ENCODE peak calls at places on chromosomes 4 and X, in nine cellular contexts. S is HCT116, T is transverse colon, D is tibial nerve, Q is gastrocnemius medialis, W is A549, J is endothelial cell of umbilical vein, V is GM12891, E is Peyer's patch. L is an unnamed sample.
A peak's percentile ranks its signal among the peaks of the same experiment; 100 is the strongest.

GRCh38 chr4:41326776-41327175 is 70.0 kb downstream of the UCHL1 start:
- DNase-seq in S (no peak), T (no peak), D (no peak), Q (no peak), W (no peak), J (no peak), V (no peak), E (no peak), L (no peak)

GRCh38 chr4:181202249-181202648 is 1041.0 kb upstream of the TENM3 start:
- DNase-seq in S (no peak), T (no peak), D (no peak), Q (no peak), W (no peak), J (no peak), V (no peak), E (no peak), L (no peak)

GRCh38 chr4:183335369-183335940 is 13.2 kb upstream of the CLDN24 start:
- DNase-seq in S (peak; percentile 68), T (no peak), D (no peak), Q (no peak), W (peak; percentile 63), J (peak; percentile 91), V (no peak), E (no peak), L (peak; percentile 25)

GRCh38 chr4:6576512-6576911 is 1.5 kb downstream of the MAN2B2 start:
- DNase-seq in S (no peak), T (no peak), D (no peak), Q (no peak), W (no peak), J (no peak), V (no peak), E (no peak), L (no peak)

GRCh38 chr4:37763831-37764230 is 62.7 kb upstream of the PGM2 start:
- DNase-seq in S (no peak), T (no peak), D (no peak), Q (no peak), W (no peak), J (no peak), V (no peak), E (no peak), L (no peak)

GRCh38 chr4:81635747-81636146 is 164.0 kb upstream of the RASGEF1B start:
- DNase-seq in S (peak; percentile 3), T (peak; percentile 80), D (peak; percentile 18), Q (peak; percentile 37), W (no peak), J (no peak), V (no peak), E (peak; percentile 92), L (no peak)

GRCh38 chrX:43809463-43809862 is 72.8 kb downstream of the MAOB start:
- DNase-seq in S (no peak), T (no peak), D (no peak), Q (no peak), W (no peak), J (no peak), V (no peak), E (no peak), L (no peak)

GRCh38 chr4:18194278-18194677 is 172.7 kb upstream of the LCORL start:
- DNase-seq in S (no peak), T (no peak), D (no peak), Q (no peak), W (no peak), J (no peak), V (no peak), E (no peak), L (no peak)

GRCh38 chrX:114075073-114075673 is 508.7 kb upstream of the HTR2C start:
- DNase-seq in S (no peak), T (no peak), D (no peak), Q (no peak), W (no peak), J (peak; percentile 0), V (no peak), E (no peak), L (no peak)

GRCh38 chr4:95835672-95836071 is 4.2 kb upstream of the PDHA2 start:
- DNase-seq in S (peak; percentile 24), T (no peak), D (no peak), Q (no peak), W (peak; percentile 15), J (peak; percentile 21), V (no peak), E (no peak), L (no peak)

GRCh38 chrX:150253946-150254615 is 109.0 kb upstream of the MAMLD1 start:
- DNase-seq in S (no peak), T (no peak), D (no peak), Q (no peak), W (no peak), J (no peak), V (no peak), E (no peak), L (no peak)

GRCh38 chr4:125582302-125582701 is 267.5 kb downstream of the FAT4 start:
- DNase-seq in S (no peak), T (no peak), D (no peak), Q (no peak), W (no peak), J (peak; percentile 55), V (no peak), E (no peak), L (no peak)

GRCh38 chrX:101655540-101655939 is 4.1 kb downstream of the ARMCX2 start:
- DNase-seq in S (no peak), T (no peak), D (no peak), Q (no peak), W (no peak), J (no peak), V (no peak), E (no peak), L (no peak)

GRCh38 chrX:101656817-101657216 is 2.8 kb downstream of the ARMCX2 start:
- DNase-seq in S (no peak), T (no peak), D (no peak), Q (no peak), W (no peak), J (no peak), V (no peak), E (no peak), L (no peak)

GRCh38 chrX:101657495-101657894 is 2.2 kb downstream of the ARMCX2 start:
- DNase-seq in S (no peak), T (no peak), D (no peak), Q (no peak), W (no peak), J (no peak), V (no peak), E (no peak), L (no peak)

GRCh38 chrX:101658661-101659477 is 781 bp downstream of the ARMCX2 start:
- DNase-seq in S (no peak), T (peak; percentile 78), D (peak; percentile 62), Q (peak; percentile 45), W (peak; percentile 24), J (peak; percentile 51), V (peak; percentile 38), E (peak; percentile 82), L (peak; percentile 72)

DNA sequence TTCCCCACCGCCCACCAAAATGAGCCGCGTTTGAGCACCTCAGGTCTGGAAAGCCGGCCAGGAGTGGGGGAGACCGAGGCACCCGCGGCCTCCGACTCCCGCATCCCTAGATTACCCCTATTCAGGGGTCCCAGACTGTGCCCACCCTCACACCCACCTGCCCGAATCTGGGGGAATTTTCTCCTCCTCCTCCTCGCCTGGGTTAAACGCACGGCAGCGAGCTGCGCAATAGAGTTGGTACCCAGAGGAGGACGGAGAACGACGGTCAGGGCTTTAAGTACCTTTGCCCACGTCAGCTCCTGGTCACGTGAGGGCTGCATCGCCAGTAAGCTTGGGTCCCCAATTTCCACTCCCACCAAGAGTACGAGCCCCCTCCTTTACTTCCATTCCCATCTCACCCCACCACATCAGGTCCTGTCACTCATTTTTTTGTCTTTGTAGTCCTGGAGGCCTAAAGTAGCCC is at the start of gene ARMCX2:
- DNase-seq in S (no peak), T (peak; percentile 44), D (peak; percentile 31), Q (peak; percentile 21), W (no peak), J (peak; percentile 61), V (peak; percentile 25), E (peak; percentile 55), L (peak; percentile 17)
- TF ChIP-seq POLR2A in S (no peak), T (peak; percentile 56), D (peak; percentile 73), Q (peak; percentile 33), W (no peak), J (peak; percentile 81), V (peak; percentile 96), E (peak; percentile 11), L (peak; percentile 90)

GRCh38 chr4:98997176-98997575 is 1.7 kb downstream of the METAP1 start:
- DNase-seq in S (no peak), T (no peak), D (no peak), Q (no peak), W (no peak), J (no peak), V (no peak), E (no peak), L (no peak)

GRCh38 chr4:98994474-98995182 is 893 bp upstream of the METAP1 start:
- DNase-seq in S (no peak), T (no peak), D (no peak), Q (no peak), W (peak; percentile 1), J (no peak), V (no peak), E (no peak), L (no peak)

GRCh38 chr4:98996056-98996941 is 778 bp downstream of the METAP1 start:
- DNase-seq in S (no peak), T (peak; percentile 24), D (no peak), Q (no peak), W (peak; percentile 3), J (peak; percentile 29), V (peak; percentile 2), E (peak; percentile 50), L (no peak)

GRCh38 chr4:98993419-98994071 is 2.0 kb upstream of the METAP1 start:
- DNase-seq in S (no peak), T (no peak), D (no peak), Q (no peak), W (no peak), J (no peak), V (no peak), E (no peak), L (no peak)

GRCh38 chr4:98995183-98996055 is at the start of gene METAP1:
- DNase-seq in S (peak; percentile 94), T (peak; percentile 97), D (peak; percentile 81), Q (peak; percentile 96), W (peak; percentile 95), J (peak; percentile 91), V (peak; percentile 88), E (peak; percentile 99), L (peak; percentile 86)
- TF ChIP-seq POLR2A in S (peak; percentile 63), T (peak; percentile 80), D (peak; percentile 19), Q (peak; percentile 75), W (peak; percentile 88), J (peak; percentile 81), V (peak; percentile 67), E (peak; percentile 75), L (peak; percentile 94)

DNA sequence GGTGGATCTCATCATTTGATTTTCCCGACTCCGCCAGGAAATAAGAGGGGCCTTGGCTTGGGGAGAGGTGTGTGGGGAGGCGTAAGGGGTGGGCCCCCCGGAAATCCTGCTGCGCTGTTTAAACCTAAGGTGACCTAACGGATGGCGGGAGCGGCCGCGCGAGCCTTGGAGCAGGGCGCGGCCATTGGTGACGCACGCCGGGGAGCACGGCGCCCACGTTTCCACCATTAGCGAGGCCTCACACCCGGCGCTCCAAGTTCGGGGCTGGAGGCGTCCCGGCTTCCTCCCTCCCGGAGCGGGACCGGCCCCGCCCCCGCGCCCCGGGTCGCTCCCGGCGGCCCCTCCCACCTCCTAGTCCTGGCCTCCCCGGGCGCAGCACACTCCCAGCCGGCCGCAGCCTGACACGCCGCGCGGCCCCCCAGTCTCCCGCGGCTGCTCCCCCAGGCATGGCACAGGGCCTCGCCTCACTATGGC is at the start of gene SMS:
- DNase-seq in S (no peak), T (peak; percentile 81), D (peak; percentile 60), Q (peak; percentile 55), W (peak; percentile 82), J (peak; percentile 66), V (peak; percentile 39), E (peak; percentile 83), L (no peak)
- TF ChIP-seq POLR2A in S (peak; percentile 19), T (peak; percentile 39), D (peak; percentile 67), Q (peak; percentile 61), W (peak; percentile 37), J (peak; percentile 61), V (no peak), E (peak; percentile 44), L (peak; percentile 76)

GRCh38 chr4:87220094-87220831 is at the start of gene KLHL8:
- DNase-seq in S (peak; percentile 49), T (peak; percentile 90), D (peak; percentile 67), Q (peak; percentile 81), W (peak; percentile 86), J (peak; percentile 88), V (peak; percentile 88), E (peak; percentile 92), L (peak; percentile 66)
- TF ChIP-seq POLR2A in S (peak; percentile 94), T (peak; percentile 73), D (peak; percentile 79), Q (peak; percentile 90), W (peak; percentile 91), J (peak; percentile 84), V (peak; percentile 94), E (peak; percentile 51), L (peak; percentile 90)

L was measured in H54.